ENCODE peak calls at places on chromosomes 7 and 10, in ten cellular contexts. W, X, N, M, J, Q, S, C, D and A are unnamed samples.

GRCh38 chr7:6205921-6206660 is 66.3 kb downstream of the CYTH3 start:
- DNase-seq in W (no peak), X (no peak), N (peak; percentile 40), M (no peak), J (no peak), Q (no peak), S (no peak), C (no peak), D (no peak), A (no peak)

GRCh38 chr10:5576780-5577472 is 52.2 kb downstream of the CALML3 start:
- DNase-seq in W (no peak), X (no peak), N (no peak), M (no peak), J (no peak), Q (peak; percentile 20), S (no peak), C (peak; percentile 78), D (no peak), A (no peak)

GRCh38 chr10:52807803-52808202 is 35.2 kb upstream of the MBL2 start:
- DNase-seq in W (no peak), X (no peak), N (no peak), M (no peak), J (no peak), Q (no peak), S (no peak), C (no peak), D (no peak), A (no peak)

GRCh38 chr10:46223064-46223480 is 63.7 kb upstream of the ANTXRL start:
- DNase-seq in W (peak; percentile 23), X (no peak), N (no peak), M (peak; percentile 12), J (no peak), Q (no peak), S (no peak), C (no peak), D (no peak), A (no peak)

GRCh38 chr10:88165849-88166271 is 302.4 kb downstream of the PTEN start:
- DNase-seq in W (no peak), X (no peak), N (peak; percentile 68), M (no peak), J (no peak), Q (no peak), S (no peak), C (no peak), D (no peak), A (no peak)

GRCh38 chr7:32217841-32218467 is 147.7 kb upstream of the PDE1C start:
- DNase-seq in W (no peak), X (no peak), N (no peak), M (no peak), J (no peak), Q (no peak), S (no peak), C (no peak), D (no peak), A (no peak)

GRCh38 chr10:43420369-43421200 is 11.6 kb upstream of the HNRNPF start:
- DNase-seq in W (peak; percentile 55), X (peak; percentile 56), N (peak; percentile 87), M (peak; percentile 83), J (peak; percentile 88), Q (peak; percentile 92), S (peak; percentile 45), C (peak; percentile 75), D (peak; percentile 77), A (peak; percentile 94)

GRCh38 chr7:26292768-26293560 is 1.3 kb downstream of the SNX10 start:
- DNase-seq in W (peak; percentile 23), X (no peak), N (no peak), M (no peak), J (no peak), Q (peak; percentile 56), S (no peak), C (no peak), D (no peak), A (no peak)

GRCh38 chr7:151834281-151835035 is 42.5 kb downstream of the PRKAG2 start:
- DNase-seq in W (no peak), X (no peak), N (no peak), M (no peak), J (peak; percentile 24), Q (peak; percentile 20), S (no peak), C (no peak), D (no peak), A (no peak)

GRCh38 chr10:34327184-34327583 is 487.9 kb downstream of the PARD3 start:
- DNase-seq in W (no peak), X (no peak), N (no peak), M (no peak), J (no peak), Q (no peak), S (no peak), C (peak; percentile 47), D (no peak), A (no peak)

GRCh38 chr10:96176985-96177384 is 46.9 kb downstream of the ZNF518A start:
- DNase-seq in W (no peak), X (no peak), N (no peak), M (no peak), J (no peak), Q (no peak), S (no peak), C (no peak), D (no peak), A (no peak)

GRCh38 chr10:27223964-27224363 is 16.6 kb downstream of the ACBD5 start:
- DNase-seq in W (no peak), X (no peak), N (peak; percentile 64), M (no peak), J (peak; percentile 41), Q (no peak), S (peak; percentile 39), C (peak; percentile 15), D (no peak), A (no peak)

GRCh38 chr10:86821600-86821999 is 65.2 kb downstream of the BMPR1A start:
- DNase-seq in W (no peak), X (no peak), N (peak; percentile 79), M (no peak), J (no peak), Q (no peak), S (no peak), C (no peak), D (no peak), A (no peak)

GRCh38 chr7:132498319-132498718 is 78.0 kb downstream of the PLXNA4 start:
- DNase-seq in W (no peak), X (no peak), N (no peak), M (no peak), J (no peak), Q (no peak), S (no peak), C (no peak), D (no peak), A (no peak)